ENCODE peak calls at places on chromosomes 12 and 14, in seven cellular contexts. One of them, this sample, is unnamed.

GRCh38 chr14:93081875-93082570 is 33.7 kb downstream of the ITPK1 start:
- DNase-seq in adipocyte: no peak
- DNase-seq in SJSA1: no peak
- DNase-seq in lung: no peak
- DNase-seq in CD8-positive, alpha-beta T cell: peak; percentile 37
- DNase-seq in NB4: peak; percentile 53
- DNase-seq in kidney tubule cell: no peak
- DNase-seq in this sample: no peak

GRCh38 chr12:78305808-78306207 is 475.1 kb downstream of the NAV3 start:
- DNase-seq in NB4: no peak
- DNase-seq in SJSA1: no peak
- DNase-seq in kidney tubule cell: no peak
- DNase-seq in adipocyte: no peak
- DNase-seq in CD8-positive, alpha-beta T cell: no peak
- DNase-seq in lung: no peak
- DNase-seq in this sample: no peak

GRCh38 chr12:97639702-97640101 is 177.1 kb downstream of the RMST start:
- DNase-seq in NB4: no peak
- DNase-seq in adipocyte: no peak
- DNase-seq in lung: no peak
- DNase-seq in kidney tubule cell: peak; percentile 86
- DNase-seq in CD8-positive, alpha-beta T cell: no peak
- DNase-seq in SJSA1: no peak
- DNase-seq in this sample: no peak

GRCh38 chr14:55191101-55191880 is at the start of gene DLGAP5:
- DNase-seq in lung: peak; percentile 94
- DNase-seq in CD8-positive, alpha-beta T cell: peak; percentile 81
- DNase-seq in kidney tubule cell: peak; percentile 97
- DNase-seq in adipocyte: peak; percentile 99
- DNase-seq in NB4: peak; percentile 96
- DNase-seq in SJSA1: peak; percentile 95
- DNase-seq in this sample: peak; percentile 96

GRCh38 chr12:11510671-11511070 is 115.3 kb upstream of the PRB2 start:
- DNase-seq in kidney tubule cell: peak; percentile 61
- DNase-seq in adipocyte: no peak
- DNase-seq in SJSA1: no peak
- DNase-seq in CD8-positive, alpha-beta T cell: no peak
- DNase-seq in lung: no peak
- DNase-seq in NB4: no peak
- DNase-seq in this sample: no peak

GRCh38 chr14:91878274-91878673 is 10.9 kb upstream of the TC2N start:
- DNase-seq in NB4: no peak
- DNase-seq in adipocyte: no peak
- DNase-seq in SJSA1: no peak
- DNase-seq in kidney tubule cell: no peak
- DNase-seq in CD8-positive, alpha-beta T cell: no peak
- DNase-seq in lung: no peak
- DNase-seq in this sample: no peak

GRCh38 chr12:70692681-70693288 is 55.6 kb upstream of the PTPRB start:
- DNase-seq in CD8-positive, alpha-beta T cell: no peak
- DNase-seq in lung: no peak
- DNase-seq in NB4: no peak
- DNase-seq in adipocyte: peak; percentile 47
- DNase-seq in kidney tubule cell: peak; percentile 32
- DNase-seq in SJSA1: peak; percentile 36
- DNase-seq in this sample: peak; percentile 67

GRCh38 chr14:75609606-75610476 is 31.4 kb downstream of the FLVCR2 start:
- DNase-seq in NB4: no peak
- DNase-seq in lung: no peak
- DNase-seq in CD8-positive, alpha-beta T cell: no peak
- DNase-seq in SJSA1: no peak
- DNase-seq in kidney tubule cell: no peak
- DNase-seq in adipocyte: peak; percentile 45
- DNase-seq in this sample: no peak

GRCh38 chr12:18283776-18284175 is 22.5 kb downstream of the PIK3C2G start:
- DNase-seq in lung: no peak
- DNase-seq in SJSA1: no peak
- DNase-seq in CD8-positive, alpha-beta T cell: no peak
- DNase-seq in NB4: no peak
- DNase-seq in adipocyte: no peak
- DNase-seq in kidney tubule cell: no peak
- DNase-seq in this sample: no peak

GRCh38 chr12:89162704-89163261 is 189.5 kb downstream of the DUSP6 start:
- DNase-seq in CD8-positive, alpha-beta T cell: no peak
- DNase-seq in NB4: peak; percentile 100
- DNase-seq in adipocyte: peak; percentile 94
- DNase-seq in SJSA1: peak; percentile 58
- DNase-seq in lung: peak; percentile 68
- DNase-seq in kidney tubule cell: peak; percentile 94
- DNase-seq in this sample: peak; percentile 78

GRCh38 chr14:46818147-46818546 is 166.6 kb upstream of the RPL10L start:
- DNase-seq in NB4: no peak
- DNase-seq in SJSA1: no peak
- DNase-seq in kidney tubule cell: no peak
- DNase-seq in CD8-positive, alpha-beta T cell: no peak
- DNase-seq in adipocyte: no peak
- DNase-seq in lung: no peak
- DNase-seq in this sample: no peak

GRCh38 chr14:94936901-94937321 is 167.0 kb upstream of the GSC start:
- DNase-seq in adipocyte: no peak
- DNase-seq in CD8-positive, alpha-beta T cell: no peak
- DNase-seq in kidney tubule cell: no peak
- DNase-seq in lung: no peak
- DNase-seq in NB4: no peak
- DNase-seq in SJSA1: no peak
- DNase-seq in this sample: peak; percentile 42

GRCh38 chr14:104213301-104214034 is 75.1 kb downstream of the KIF26A start:
- DNase-seq in SJSA1: no peak
- DNase-seq in NB4: no peak
- DNase-seq in adipocyte: no peak
- DNase-seq in lung: no peak
- DNase-seq in kidney tubule cell: no peak
- DNase-seq in CD8-positive, alpha-beta T cell: no peak
- DNase-seq in this sample: no peak

GRCh38 chr12:69653703-69654102 is 43.0 kb upstream of the LRRC10 start:
- DNase-seq in kidney tubule cell: no peak
- DNase-seq in lung: no peak
- DNase-seq in CD8-positive, alpha-beta T cell: no peak
- DNase-seq in adipocyte: peak; percentile 38
- DNase-seq in SJSA1: no peak
- DNase-seq in NB4: peak; percentile 14
- DNase-seq in this sample: no peak

GRCh38 chr12:24039113-24039525 is 89.6 kb upstream of the SOX5 start:
- DNase-seq in SJSA1: peak; percentile 75
- DNase-seq in CD8-positive, alpha-beta T cell: no peak
- DNase-seq in NB4: no peak
- DNase-seq in adipocyte: no peak
- DNase-seq in kidney tubule cell: peak; percentile 45
- DNase-seq in lung: no peak
- DNase-seq in this sample: no peak

GRCh38 chr12:112352921-112353320 is 29.3 kb downstream of the HECTD4 start:
- DNase-seq in CD8-positive, alpha-beta T cell: no peak
- DNase-seq in SJSA1: no peak
- DNase-seq in kidney tubule cell: peak; percentile 29
- DNase-seq in adipocyte: no peak
- DNase-seq in NB4: no peak
- DNase-seq in lung: no peak
- DNase-seq in this sample: no peak

GRCh38 chr12:19236656-19237055 is 107.1 kb downstream of the PLEKHA5 start:
- DNase-seq in adipocyte: peak; percentile 81
- DNase-seq in lung: no peak
- DNase-seq in CD8-positive, alpha-beta T cell: peak; percentile 8
- DNase-seq in kidney tubule cell: peak; percentile 48
- DNase-seq in SJSA1: no peak
- DNase-seq in NB4: no peak
- DNase-seq in this sample: peak; percentile 10

GRCh38 chr12:96571101-96571862 is 81.9 kb downstream of the CFAP54 start:
- DNase-seq in adipocyte: no peak
- DNase-seq in kidney tubule cell: no peak
- DNase-seq in SJSA1: no peak
- DNase-seq in lung: no peak
- DNase-seq in CD8-positive, alpha-beta T cell: no peak
- DNase-seq in NB4: no peak
- DNase-seq in this sample: no peak

GRCh38 chr14:23929131-23929530 is 24.4 kb upstream of the DHRS4 start:
- DNase-seq in SJSA1: no peak
- DNase-seq in NB4: no peak
- DNase-seq in adipocyte: no peak
- DNase-seq in CD8-positive, alpha-beta T cell: no peak
- DNase-seq in lung: no peak
- DNase-seq in kidney tubule cell: no peak
- DNase-seq in this sample: no peak

GRCh38 chr12:69287556-69287955 is 48.2 kb downstream of the CPSF6 start:
- DNase-seq in NB4: no peak
- DNase-seq in SJSA1: no peak
- DNase-seq in kidney tubule cell: no peak
- DNase-seq in adipocyte: no peak
- DNase-seq in CD8-positive, alpha-beta T cell: no peak
- DNase-seq in lung: no peak
- DNase-seq in this sample: no peak

GRCh38 chr12:124386059-124386458 is 91.2 kb downstream of the RFLNA start:
- DNase-seq in lung: no peak
- DNase-seq in kidney tubule cell: peak; percentile 53
- DNase-seq in NB4: no peak
- DNase-seq in CD8-positive, alpha-beta T cell: no peak
- DNase-seq in SJSA1: no peak
- DNase-seq in adipocyte: no peak
- DNase-seq in this sample: peak; percentile 58

This sample was measured in GM03348.